ENCODE peak calls at places on chromosomes 12 and 14, in nine cellular contexts. U is heart left ventricle, B is body of pancreas, J is tibial nerve, C is ovary, S is thyroid gland, Y is uterus, G is A549, W is transverse colon. H is an unnamed sample. For H3K4me1, the result is how much of the 10 kb centered on the place peaks cover.

GRCh38 chr12:59085680-59086079 is 165.4 kb upstream of the LRIG3 start:
- DNase-seq in S (no peak), U (no peak), G (no peak), J (no peak), B (no peak), C (no peak), W (no peak), Y (no peak), H (no peak)

GRCh38 chr12:123150804-123151678 is at the start of gene PITPNM2:
- DNase-seq in G (peak), Y (peak), C (peak), W (peak), B (peak), U (peak), S (peak), J (no peak), H (peak)

GRCh38 chr12:5746020-5746419 is 199.0 kb downstream of the ANO2 start:
- DNase-seq in W (no peak), B (no peak), Y (no peak), S (no peak), C (no peak), U (no peak), J (no peak), G (no peak), H (no peak)

GRCh38 chr12:94134226-94134795 is 14.1 kb upstream of the PLXNC1 start:
- DNase-seq in G (peak), B (peak), S (no peak), C (no peak), Y (no peak), W (no peak), U (no peak), J (peak), H (no peak)

GRCh38 chr12:58529897-58530296 is 390.4 kb downstream of the LRIG3 start:
- DNase-seq in Y (no peak), U (no peak), G (no peak), B (no peak), W (no peak), J (no peak), C (no peak), S (no peak), H (no peak)

GRCh38 chr14:46048127-46048526 is 603.5 kb downstream of the RPL10L start:
- DNase-seq in J (no peak), U (no peak), S (no peak), Y (no peak), B (no peak), W (no peak), G (no peak), C (no peak), H (no peak)

GRCh38 chr12:61452076-61452475 is 808.1 kb upstream of the USP15 start:
- DNase-seq in B (no peak), W (no peak), C (no peak), Y (no peak), S (no peak), J (no peak), U (no peak), G (no peak), H (no peak)

GRCh38 chr14:75486317-75486716 is 36.0 kb upstream of the BATF start:
- DNase-seq in J (no peak), C (no peak), U (no peak), G (no peak), Y (no peak), W (no peak), S (no peak), B (no peak), H (no peak)

GRCh38 chr12:96061864-96062453 is 26.6 kb upstream of the LTA4H start:
- DNase-seq in G (peak), B (peak), S (peak), C (peak), W (peak), J (peak), Y (peak), U (peak), H (peak)

GRCh38 chr12:54428050-54429013 is 9.3 kb upstream of the ITGA5 start:
- DNase-seq in S (no peak), B (no peak), G (no peak), C (no peak), W (peak), J (no peak), Y (no peak), U (no peak), H (no peak)

GRCh38 chr12:89177802-89178201 is 174.5 kb downstream of the DUSP6 start:
- DNase-seq in G (no peak), J (no peak), C (no peak), S (no peak), B (no peak), W (no peak), U (no peak), Y (no peak), H (no peak)

GRCh38 chr12:89328483-89329030 is 23.7 kb downstream of the DUSP6 start:
- DNase-seq in B (no peak), G (no peak), U (no peak), S (no peak), W (no peak), C (no peak), J (no peak), Y (no peak), H (no peak)

GRCh38 chr14:22549981-22550670 is 38.9 kb downstream of the DAD1 start:
- DNase-seq in W (no peak), S (no peak), U (no peak), B (no peak), G (no peak), Y (no peak), C (no peak), J (no peak), H (no peak)

GRCh38 chr12:124442772-124443445 is 124.5 kb downstream of the NCOR2 start:
- DNase-seq in U (peak), G (no peak), C (no peak), W (no peak), Y (peak), B (no peak), J (no peak), S (no peak), H (no peak)
- H3K27ac ChIP-seq in U (no peak), G (no peak), C (no peak), W (no peak), Y (peak), B (no peak), J (no peak), S (no peak), H (no peak)

GRCh38 chr12:1926274-1926673 is 7.8 kb upstream of the CACNA2D4 start:
- DNase-seq in C (no peak), G (no peak), S (no peak), J (no peak), W (no peak), Y (no peak), U (no peak), B (no peak), H (no peak)
- H3K4me1 ChIP-seq in C (under half), G (under half), S (under half), J (under half), W (under half), Y (under half), U (under half), B (under half), H (under half)

GRCh38 chr12:46266869-46267617 is 1.8 kb downstream of the SLC38A1 start:
- DNase-seq in S (peak), G (peak), C (peak), W (peak), J (peak), Y (peak), U (peak), B (peak), H (peak)
- TF ChIP-seq POLR2A in S (peak), G (no peak), C (no peak), W (peak), J (no peak), Y (no peak), U (no peak), B (no peak), H (peak)

GRCh38 chr14:64092338-64092737 is 201.8 kb downstream of the ESR2 start:
- DNase-seq in U (no peak), W (no peak), Y (no peak), B (no peak), G (no peak), S (no peak), C (no peak), J (no peak), H (no peak)

GRCh38 chr14:64098120-64098519 is 196.1 kb downstream of the ESR2 start:
- DNase-seq in C (no peak), W (peak), Y (no peak), G (no peak), B (no peak), S (no peak), J (no peak), U (no peak), H (no peak)

GRCh38 chr14:64091217-64091616 is 203.0 kb downstream of the ESR2 start:
- DNase-seq in S (no peak), B (no peak), G (no peak), W (no peak), U (no peak), Y (no peak), C (no peak), J (no peak), H (no peak)

GRCh38 chr14:64092940-64093339 is 201.2 kb downstream of the ESR2 start:
- DNase-seq in G (no peak), J (no peak), C (no peak), U (no peak), Y (no peak), W (no peak), B (no peak), S (peak), H (no peak)

GRCh38 chr14:64095620-64096019 is 198.6 kb downstream of the ESR2 start:
- DNase-seq in B (no peak), J (no peak), Y (no peak), W (no peak), G (no peak), U (no peak), S (no peak), C (no peak), H (no peak)
- H3K27ac ChIP-seq in B (no peak), J (no peak), Y (no peak), W (no peak), G (no peak), U (no peak), S (no peak), C (no peak), H (no peak)

GRCh38 chr12:92064420-92064819 is 81.2 kb downstream of the BTG1 start:
- DNase-seq in G (no peak), U (no peak), S (no peak), Y (no peak), C (no peak), B (peak), J (no peak), W (no peak), H (no peak)
- H3K4me1 ChIP-seq in G (half or more), U (under half), S (under half), Y (under half), C (under half), B (half or more), J (under half), W (under half), H (under half)

DNA sequence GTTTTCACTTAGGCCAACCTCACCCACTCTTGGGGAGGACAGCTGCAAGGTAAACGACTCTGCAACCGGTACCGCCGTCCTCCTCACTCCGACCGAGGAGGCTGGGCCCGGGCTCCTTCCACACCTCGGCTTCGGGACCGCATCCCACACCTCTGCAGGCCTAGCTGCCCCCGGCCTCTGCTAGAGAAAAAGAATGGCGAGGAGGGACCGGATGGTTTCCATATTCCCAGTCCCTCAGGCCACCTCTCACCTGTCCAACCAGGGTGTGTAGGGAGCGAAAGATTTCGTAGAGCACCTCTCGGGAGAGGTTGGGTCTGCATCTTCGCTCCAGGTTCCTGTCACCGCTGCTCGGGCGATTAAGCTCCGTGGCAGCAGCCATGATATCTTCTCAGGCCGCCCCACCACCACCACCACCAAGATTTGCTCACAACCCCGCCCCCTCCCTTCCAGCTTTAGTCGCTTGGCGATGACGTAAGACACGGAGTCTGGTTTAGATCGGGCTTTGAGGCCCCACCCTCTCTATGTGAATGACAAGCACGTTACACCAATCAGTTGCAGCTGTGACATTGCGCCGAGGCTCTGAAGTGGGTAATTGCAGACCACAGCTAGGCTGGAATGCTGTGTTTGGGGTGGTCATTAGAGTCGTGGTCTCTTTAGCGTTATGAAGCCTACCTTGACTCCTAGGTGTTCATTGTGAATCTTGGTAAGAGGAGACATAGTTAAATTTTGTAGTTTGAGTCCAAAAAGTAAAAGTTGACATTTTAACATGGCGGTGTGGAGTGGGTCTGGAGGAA is at the start of gene MBIP:
- DNase-seq in Y (peak), G (peak), W (peak), C (peak), U (peak), B (peak), J (peak), S (peak), H (peak)
- TF ChIP-seq POLR2A in Y (peak), G (peak), W (peak), C (no peak), U (no peak), B (peak), J (peak), S (peak), H (peak)

GRCh38 chr12:116062698-116063097 is 214.8 kb downstream of the MED13L start:
- DNase-seq in B (no peak), S (no peak), C (no peak), W (no peak), U (no peak), Y (no peak), J (peak), G (no peak), H (no peak)

GRCh38 chr12:116066381-116067230 is 210.9 kb downstream of the MED13L start:
- DNase-seq in C (peak), U (peak), B (peak), Y (no peak), G (peak), W (peak), J (no peak), S (peak), H (peak)

GRCh38 chr12:116067892-116068291 is 209.6 kb downstream of the MED13L start:
- DNase-seq in Y (no peak), C (no peak), S (no peak), B (no peak), G (no peak), U (no peak), J (no peak), W (no peak), H (no peak)

GRCh38 chr12:116068371-116068770 is 209.1 kb downstream of the MED13L start:
- DNase-seq in B (no peak), S (no peak), Y (no peak), U (no peak), G (no peak), C (no peak), W (no peak), J (no peak), H (no peak)

DNA sequence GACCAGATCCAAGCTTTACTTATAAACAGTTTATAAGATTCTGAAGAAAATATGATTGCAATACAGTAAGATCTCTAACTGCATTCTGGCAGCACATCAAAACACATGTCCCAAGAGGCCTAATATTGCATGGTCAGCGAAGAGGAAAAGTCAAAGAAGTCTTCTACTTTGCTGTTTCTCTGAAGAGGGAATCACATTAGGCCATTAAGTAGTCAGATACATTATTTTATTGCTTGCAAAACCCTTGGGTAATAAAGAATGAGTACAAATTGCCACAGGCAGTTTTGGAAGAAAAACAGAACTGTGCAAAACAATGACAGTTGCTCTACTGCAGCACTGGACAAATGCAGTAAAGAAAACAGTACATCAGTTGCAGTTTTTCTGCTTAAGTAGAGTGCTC is 211.9 kb downstream of the MED13L start:
- DNase-seq in W (no peak), C (no peak), G (no peak), Y (no peak), U (no peak), S (no peak), B (no peak), J (peak), H (no peak)
- H3K27ac ChIP-seq in W (no peak), C (no peak), G (no peak), Y (no peak), U (no peak), S (no peak), B (no peak), J (no peak), H (no peak)

DNA sequence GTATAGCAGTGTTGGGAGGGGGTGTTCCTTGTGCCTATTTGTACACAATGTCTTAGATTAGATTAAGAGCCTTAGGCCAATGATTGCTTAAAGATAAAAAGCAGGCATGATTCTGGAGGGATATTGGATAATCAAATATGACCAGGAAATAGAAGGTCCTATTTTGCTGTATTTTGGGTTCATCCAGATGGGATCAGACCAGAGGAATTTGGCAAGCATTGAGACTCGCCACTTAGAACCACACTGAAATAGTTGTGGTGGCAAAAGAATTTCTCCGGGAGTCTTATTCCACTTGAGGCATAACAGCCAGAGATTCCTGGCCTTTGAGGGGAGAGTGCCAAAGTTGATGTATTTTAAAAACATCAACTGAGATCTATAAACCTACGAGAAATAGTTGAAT is 327.2 kb downstream of the RAD51B start:
- DNase-seq in W (no peak), U (no peak), G (peak), J (peak), S (peak), C (no peak), B (no peak), Y (no peak), H (no peak)
- H3K4me1 ChIP-seq in W (half or more), U (under half), G (half or more), J (under half), S (under half), C (under half), B (under half), Y (under half), H (under half)

GRCh38 chr14:94375552-94376107 is 12.8 kb downstream of the SERPINA1 start:
- DNase-seq in S (no peak), C (no peak), U (no peak), G (no peak), W (no peak), Y (no peak), J (no peak), B (no peak), H (no peak)

GRCh38 chr14:94376108-94376975 is 12.1 kb downstream of the SERPINA1 start:
- DNase-seq in Y (no peak), W (no peak), G (no peak), B (no peak), U (no peak), C (no peak), S (no peak), J (no peak), H (no peak)

GRCh38 chr14:94378527-94379290 is 9.7 kb downstream of the SERPINA1 start:
- DNase-seq in U (no peak), B (no peak), C (no peak), W (no peak), S (no peak), Y (no peak), G (no peak), J (no peak), H (no peak)

GRCh38 chr14:94377866-94378470 is 10.4 kb downstream of the SERPINA1 start:
- DNase-seq in S (no peak), J (no peak), C (no peak), U (no peak), B (no peak), W (no peak), G (no peak), Y (no peak), H (no peak)

DNA sequence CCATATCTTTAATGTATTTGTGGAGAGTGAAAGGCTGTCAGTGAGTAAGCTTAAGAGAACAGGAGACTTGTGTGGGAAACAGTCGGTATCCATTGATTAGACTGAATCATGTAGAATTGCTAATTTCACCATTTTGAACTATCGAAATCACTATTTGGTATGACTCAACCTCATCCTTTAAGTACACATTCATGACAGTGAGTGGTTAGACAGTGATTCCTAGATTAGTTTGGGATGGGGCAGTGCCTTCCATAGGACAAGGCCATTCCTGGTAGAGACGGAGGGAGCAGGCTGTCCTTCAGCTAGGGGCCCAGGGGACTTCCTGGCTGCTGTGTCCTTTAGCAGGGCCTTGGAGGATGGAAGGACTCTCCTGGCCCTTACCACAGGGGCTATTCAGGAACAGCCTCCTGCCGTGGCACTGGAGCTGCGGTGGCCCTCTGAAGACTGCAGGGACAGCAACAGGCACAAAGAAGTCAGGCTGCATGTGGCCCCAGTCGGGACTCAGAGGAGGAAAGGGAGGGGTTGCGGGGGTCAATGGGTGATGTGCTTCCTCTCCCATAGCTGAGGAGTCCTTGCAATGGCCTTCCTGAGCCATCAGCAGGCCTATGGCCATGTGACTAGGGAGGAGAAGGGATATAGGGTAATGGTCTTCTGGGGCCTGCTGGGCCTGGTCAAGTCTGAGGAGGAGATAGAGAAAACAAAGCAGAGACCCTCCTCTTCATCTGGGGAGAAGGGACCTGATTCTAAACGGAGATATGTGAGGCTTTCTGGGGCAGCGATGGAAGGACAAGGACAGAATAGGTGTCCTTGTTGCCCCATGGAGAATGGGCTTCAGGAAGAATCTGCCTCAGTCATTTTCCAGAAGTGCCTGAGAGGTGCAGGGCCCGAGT is 11.2 kb downstream of the SERPINA1 start:
- DNase-seq in B (no peak), G (no peak), C (no peak), W (no peak), Y (no peak), S (no peak), U (no peak), J (no peak), H (no peak)
- TF ChIP-seq POLR2A in B (no peak), G (no peak), C (no peak), W (no peak), Y (no peak), S (no peak), U (no peak), J (no peak), H (no peak)